ENCODE peak calls at places on chromosome 1, in six cellular contexts. L is 8988T, V is NCI-H446 treated with DMSO at 0.1 percent for 48 hours, S is AG08395, N is coronary artery, K is AG08396. B is an unnamed sample.

GRCh38 chr1:186605762-186606350 is 74.4 kb downstream of the PTGS2 start:
- DNase-seq in S (peak), N (no peak), K (peak), V (peak), L (no peak), B (peak)

GRCh38 chr1:161381707-161382106 is 14.0 kb upstream of the CFAP126 start:
- DNase-seq in K (no peak), L (no peak), V (no peak), N (no peak), S (no peak), B (no peak)

GRCh38 chr1:99808391-99809115 is 41.6 kb upstream of the AGL start:
- DNase-seq in K (peak), N (no peak), V (peak), L (peak), S (peak), B (peak)

GRCh38 chr1:119220980-119221379 is 80.5 kb upstream of the WARS2 start:
- DNase-seq in N (no peak), S (peak), K (peak), L (no peak), V (no peak), B (peak)

GRCh38 chr1:117161887-117162286 is 40.3 kb upstream of the TRIM45 start:
- DNase-seq in K (no peak), N (no peak), V (no peak), S (no peak), L (no peak), B (no peak)

GRCh38 chr1:21573971-21574458 is 64.8 kb downstream of the ALPL start:
- DNase-seq in K (peak), N (no peak), V (peak), L (peak), S (peak), B (peak)

GRCh38 chr1:111141245-111141644 is 1.2 kb downstream of the CEPT1 start:
- DNase-seq in S (no peak), K (no peak), V (no peak), N (no peak), L (no peak), B (no peak)

GRCh38 chr1:107195476-107195875 is 54.6 kb downstream of the NTNG1 start:
- DNase-seq in K (no peak), L (no peak), N (no peak), S (no peak), V (no peak), B (no peak)

GRCh38 chr1:172638885-172639831 is 19.7 kb upstream of the FASLG start:
- DNase-seq in S (peak), V (no peak), K (peak), L (no peak), N (no peak), B (peak)

GRCh38 chr1:209493584-209493983 is 89.9 kb upstream of the CAMK1G start:
- DNase-seq in V (no peak), N (no peak), L (no peak), K (no peak), S (no peak), B (peak)

GRCh38 chr1:9326596-9326995 is 33.9 kb downstream of the SPSB1 start:
- DNase-seq in N (peak), V (no peak), L (no peak), S (peak), K (peak), B (peak)

GRCh38 chr1:201385299-201385891 is 7.9 kb upstream of the TNNT2 start:
- DNase-seq in K (peak), L (peak), V (no peak), N (no peak), S (peak), B (peak)

GRCh38 chr1:227961651-227962050 is 13.9 kb upstream of the WNT9A start:
- DNase-seq in V (no peak), K (peak), L (no peak), S (no peak), N (no peak), B (peak)

GRCh38 chr1:222310830-222311229 is 237.1 kb downstream of the HHIPL2 start:
- DNase-seq in S (peak), L (no peak), N (no peak), V (no peak), K (no peak), B (no peak)

GRCh38 chr1:178955391-178955954 is 70.2 kb upstream of the FAM20B start:
- DNase-seq in L (no peak), S (no peak), N (no peak), V (no peak), K (no peak), B (no peak)

GRCh38 chr1:17475729-17476128 is 36.3 kb upstream of the RCC2 start:
- DNase-seq in K (peak), V (no peak), L (no peak), S (peak), N (no peak), B (peak)

GRCh38 chr1:115828101-115829022 is 12.6 kb downstream of the NHLH2 start:
- DNase-seq in L (no peak), N (no peak), S (no peak), K (peak), V (no peak), B (peak)

GRCh38 chr1:220901906-220902305 is 22.7 kb downstream of the HLX start:
- DNase-seq in S (no peak), V (no peak), L (no peak), N (no peak), K (peak), B (peak)

GRCh38 chr1:43001434-43001833 is 42.8 kb upstream of the SLC2A1 start:
- DNase-seq in K (no peak), S (no peak), N (no peak), L (no peak), V (no peak), B (no peak)

GRCh38 chr1:38102576-38102975 is 56.0 kb upstream of the POU3F1 start:
- DNase-seq in K (no peak), N (no peak), L (no peak), V (no peak), S (no peak), B (no peak)

GRCh38 chr1:110390692-110391232 is at the start of gene SLC16A4:
- DNase-seq in S (peak), V (peak), L (no peak), K (peak), N (no peak), B (peak)

GRCh38 chr1:119885903-119886783 is 10.2 kb downstream of the ADAM30 start:
- DNase-seq in K (peak), V (no peak), S (peak), L (no peak), N (no peak), B (peak)

GRCh38 chr1:25523512-25523911 is 19.9 kb upstream of the LDLRAP1 start:
- DNase-seq in S (no peak), L (no peak), V (no peak), K (no peak), N (no peak), B (peak)

GRCh38 chr1:68301538-68301937 is 69.2 kb upstream of the WLS start:
- DNase-seq in K (no peak), N (no peak), V (no peak), L (no peak), S (no peak), B (peak)

GRCh38 chr1:119181236-119181635 is 40.8 kb upstream of the WARS2 start:
- DNase-seq in N (no peak), L (no peak), V (no peak), S (no peak), K (no peak), B (no peak)

GRCh38 chr1:226892534-226892895 is 22.1 kb downstream of the PSEN2 start:
- DNase-seq in K (no peak), N (no peak), S (no peak), V (no peak), L (no peak), B (no peak)

GRCh38 chr1:175968486-175969182 is 225.2 kb upstream of the TNR start:
- DNase-seq in L (no peak), K (peak), N (no peak), S (peak), V (no peak), B (peak)